ENCODE peak calls at places on chromosomes 4 and X, in five cellular contexts. One of them, this sample, is unnamed.

GRCh38 chrX:123422875-123423274 is 238.8 kb downstream of the GRIA3 start:
- DNase-seq in breast epithelium: no peak
- DNase-seq in heart left ventricle: peak; percentile 15
- DNase-seq in WERI-Rb-1: peak; percentile 18
- DNase-seq in cardiac muscle cell: peak; percentile 32
- DNase-seq in this sample: no peak

GRCh38 chrX:23907106-23907495 is 637 bp downstream of the APOO start:
- DNase-seq in cardiac muscle cell: peak; percentile 54
- DNase-seq in WERI-Rb-1: peak; percentile 16
- DNase-seq in breast epithelium: no peak
- DNase-seq in heart left ventricle: no peak
- DNase-seq in this sample: no peak

GRCh38 chr4:26861434-26862186 is 969 bp downstream of the STIM2 start:
- DNase-seq in WERI-Rb-1: peak; percentile 72
- DNase-seq in breast epithelium: peak; percentile 45
- DNase-seq in heart left ventricle: peak; percentile 79
- DNase-seq in cardiac muscle cell: peak; percentile 83
- DNase-seq in this sample: no peak

GRCh38 chr4:70996014-70996353 is 2.5 kb downstream of the DCK start:
- DNase-seq in WERI-Rb-1: no peak
- DNase-seq in breast epithelium: no peak
- DNase-seq in heart left ventricle: no peak
- DNase-seq in cardiac muscle cell: no peak
- DNase-seq in this sample: no peak

GRCh38 chr4:6106156-6106555 is 87.9 kb upstream of the C4orf50 start:
- DNase-seq in breast epithelium: no peak
- DNase-seq in heart left ventricle: no peak
- DNase-seq in cardiac muscle cell: no peak
- DNase-seq in WERI-Rb-1: no peak
- DNase-seq in this sample: no peak

GRCh38 chr4:128141866-128142265 is 80.8 kb downstream of the LARP1B start:
- DNase-seq in breast epithelium: no peak
- DNase-seq in cardiac muscle cell: no peak
- DNase-seq in WERI-Rb-1: no peak
- DNase-seq in heart left ventricle: no peak
- DNase-seq in this sample: no peak

GRCh38 chr4:152577708-152578421 is 42.0 kb upstream of the FBXW7 start:
- DNase-seq in cardiac muscle cell: no peak
- DNase-seq in breast epithelium: no peak
- DNase-seq in WERI-Rb-1: no peak
- DNase-seq in heart left ventricle: no peak
- DNase-seq in this sample: no peak

GRCh38 chr4:27836505-27836904 is 975.9 kb downstream of the STIM2 start:
- DNase-seq in heart left ventricle: no peak
- DNase-seq in WERI-Rb-1: no peak
- DNase-seq in breast epithelium: no peak
- DNase-seq in cardiac muscle cell: no peak
- DNase-seq in this sample: no peak

GRCh38 chr4:924107-925096 is 7.7 kb downstream of the GAK start:
- DNase-seq in cardiac muscle cell: no peak
- DNase-seq in WERI-Rb-1: peak; percentile 54
- DNase-seq in heart left ventricle: no peak
- DNase-seq in breast epithelium: no peak
- DNase-seq in this sample: peak; percentile 22

GRCh38 chrX:17549005-17549685 is 174.1 kb downstream of the NHS start:
- DNase-seq in WERI-Rb-1: no peak
- DNase-seq in heart left ventricle: no peak
- DNase-seq in cardiac muscle cell: peak; percentile 18
- DNase-seq in breast epithelium: no peak
- DNase-seq in this sample: no peak

GRCh38 chr4:146063143-146063542 is 112.4 kb upstream of the LSM6 start:
- DNase-seq in WERI-Rb-1: no peak
- DNase-seq in cardiac muscle cell: no peak
- DNase-seq in breast epithelium: no peak
- DNase-seq in heart left ventricle: no peak
- DNase-seq in this sample: no peak

GRCh38 chr4:101651778-101652177 is 138.8 kb upstream of the BANK1 start:
- DNase-seq in breast epithelium: no peak
- DNase-seq in cardiac muscle cell: peak; percentile 62
- DNase-seq in heart left ventricle: peak; percentile 67
- DNase-seq in WERI-Rb-1: no peak
- DNase-seq in this sample: no peak

GRCh38 chr4:69860007-69860406 is at the start of gene SULT1E1:
- DNase-seq in WERI-Rb-1: no peak
- DNase-seq in heart left ventricle: no peak
- DNase-seq in breast epithelium: no peak
- DNase-seq in cardiac muscle cell: no peak
- DNase-seq in this sample: no peak

GRCh38 chr4:169105620-169106019 is 95.6 kb upstream of the CBR4 start:
- DNase-seq in WERI-Rb-1: no peak
- DNase-seq in breast epithelium: no peak
- DNase-seq in cardiac muscle cell: no peak
- DNase-seq in heart left ventricle: no peak
- DNase-seq in this sample: no peak

GRCh38 chr4:2306773-2307410 is 45.0 kb upstream of the MXD4 start:
- DNase-seq in WERI-Rb-1: no peak
- DNase-seq in cardiac muscle cell: no peak
- DNase-seq in heart left ventricle: no peak
- DNase-seq in breast epithelium: peak; percentile 7
- DNase-seq in this sample: no peak

GRCh38 chr4:88327669-88328068 is 43.3 kb upstream of the PPM1K start:
- DNase-seq in cardiac muscle cell: no peak
- DNase-seq in heart left ventricle: no peak
- DNase-seq in WERI-Rb-1: no peak
- DNase-seq in breast epithelium: no peak
- DNase-seq in this sample: no peak

GRCh38 chrX:118579417-118579816 is 83.8 kb downstream of the DOCK11 start:
- DNase-seq in breast epithelium: no peak
- DNase-seq in cardiac muscle cell: peak; percentile 17
- DNase-seq in WERI-Rb-1: no peak
- DNase-seq in heart left ventricle: no peak
- DNase-seq in this sample: no peak

GRCh38 chr4:1216869-1217294 is 32.0 kb downstream of the CTBP1 start:
- DNase-seq in cardiac muscle cell: no peak
- DNase-seq in heart left ventricle: no peak
- DNase-seq in breast epithelium: no peak
- DNase-seq in WERI-Rb-1: no peak
- DNase-seq in this sample: no peak

GRCh38 chr4:104524591-104524990 is 29.9 kb upstream of the CXXC4 start:
- DNase-seq in heart left ventricle: no peak
- DNase-seq in breast epithelium: no peak
- DNase-seq in WERI-Rb-1: no peak
- DNase-seq in cardiac muscle cell: no peak
- DNase-seq in this sample: no peak

GRCh38 chr4:973431-974397 is at the start of gene DGKQ:
- DNase-seq in WERI-Rb-1: peak; percentile 70
- DNase-seq in cardiac muscle cell: peak; percentile 90
- DNase-seq in heart left ventricle: peak; percentile 92
- DNase-seq in breast epithelium: peak; percentile 81
- DNase-seq in this sample: peak; percentile 92

GRCh38 chrX:47614618-47615017 is 5.0 kb downstream of the SYN1 start:
- DNase-seq in WERI-Rb-1: no peak
- DNase-seq in breast epithelium: no peak
- DNase-seq in cardiac muscle cell: no peak
- DNase-seq in heart left ventricle: no peak
- DNase-seq in this sample: no peak

GRCh38 chr4:130563185-130563890 is 1467.4 kb downstream of the C4orf33 start:
- DNase-seq in WERI-Rb-1: peak; percentile 79
- DNase-seq in heart left ventricle: peak; percentile 21
- DNase-seq in cardiac muscle cell: peak; percentile 42
- DNase-seq in breast epithelium: peak; percentile 25
- DNase-seq in this sample: no peak

GRCh38 chrX:42093756-42094155 is 170.4 kb upstream of the CASK start:
- DNase-seq in breast epithelium: no peak
- DNase-seq in WERI-Rb-1: no peak
- DNase-seq in cardiac muscle cell: no peak
- DNase-seq in heart left ventricle: no peak
- DNase-seq in this sample: no peak

GRCh38 chr4:138992676-138993075 is 22.9 kb upstream of the NOCT start:
- DNase-seq in breast epithelium: no peak
- DNase-seq in heart left ventricle: no peak
- DNase-seq in cardiac muscle cell: no peak
- DNase-seq in WERI-Rb-1: no peak
- DNase-seq in this sample: no peak

GRCh38 chr4:169048867-169049266 is 38.8 kb upstream of the CBR4 start:
- DNase-seq in breast epithelium: no peak
- DNase-seq in heart left ventricle: no peak
- DNase-seq in WERI-Rb-1: no peak
- DNase-seq in cardiac muscle cell: no peak
- DNase-seq in this sample: no peak

GRCh38 chrX:97189668-97190067 is 306.0 kb downstream of the RPA4 start:
- DNase-seq in WERI-Rb-1: no peak
- DNase-seq in breast epithelium: no peak
- DNase-seq in cardiac muscle cell: no peak
- DNase-seq in heart left ventricle: no peak
- DNase-seq in this sample: no peak

GRCh38 chr4:20259707-20260106 is 8.0 kb downstream of the SLIT2 start:
- DNase-seq in cardiac muscle cell: no peak
- DNase-seq in heart left ventricle: no peak
- DNase-seq in breast epithelium: no peak
- DNase-seq in WERI-Rb-1: no peak
- DNase-seq in this sample: no peak

GRCh38 chr4:3323071-3323481 is 30.3 kb downstream of the RGS12 start:
- DNase-seq in breast epithelium: no peak
- DNase-seq in WERI-Rb-1: no peak
- DNase-seq in cardiac muscle cell: no peak
- DNase-seq in heart left ventricle: peak; percentile 15
- DNase-seq in this sample: no peak

GRCh38 chr4:82194329-82194728 is 179.5 kb downstream of the HNRNPD start:
- DNase-seq in heart left ventricle: no peak
- DNase-seq in WERI-Rb-1: no peak
- DNase-seq in cardiac muscle cell: no peak
- DNase-seq in breast epithelium: no peak
- DNase-seq in this sample: no peak

GRCh38 chrX:145751943-145752342 is 65.7 kb upstream of the SLITRK2 start:
- DNase-seq in heart left ventricle: no peak
- DNase-seq in WERI-Rb-1: no peak
- DNase-seq in cardiac muscle cell: no peak
- DNase-seq in breast epithelium: no peak
- DNase-seq in this sample: no peak

GRCh38 chr4:3879681-3880594 is 113.8 kb downstream of the ADRA2C start:
- DNase-seq in breast epithelium: no peak
- DNase-seq in heart left ventricle: no peak
- DNase-seq in WERI-Rb-1: no peak
- DNase-seq in cardiac muscle cell: peak; percentile 18
- DNase-seq in this sample: no peak

GRCh38 chr4:147740176-147740575 is 8.3 kb downstream of the ARHGAP10 start:
- DNase-seq in cardiac muscle cell: no peak
- DNase-seq in WERI-Rb-1: no peak
- DNase-seq in breast epithelium: no peak
- DNase-seq in heart left ventricle: no peak
- DNase-seq in this sample: no peak

DNA sequence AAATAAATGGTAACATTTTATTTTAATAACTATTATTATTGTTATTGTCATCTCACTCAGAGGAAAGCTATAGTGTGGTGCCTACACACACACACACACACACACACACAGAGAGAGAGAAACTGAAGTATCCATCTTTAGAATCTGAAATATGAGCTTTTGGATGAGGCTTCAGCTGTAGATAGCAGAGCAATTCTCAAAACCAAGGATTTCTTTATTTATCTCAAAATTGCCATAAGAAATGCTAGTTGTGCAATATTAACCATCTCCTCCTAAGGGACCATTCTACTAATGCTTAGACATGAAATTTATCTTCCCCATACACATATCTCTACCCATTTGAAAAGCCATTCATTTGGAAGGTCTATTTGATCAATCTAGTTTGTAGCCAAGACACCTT is 50.1 kb upstream of the SGMS2 start:
- DNase-seq in WERI-Rb-1: no peak
- DNase-seq in heart left ventricle: no peak
- DNase-seq in cardiac muscle cell: no peak
- DNase-seq in breast epithelium: no peak
- DNase-seq in this sample: no peak
- H3K9me3 ChIP-seq in WERI-Rb-1: no peaks in the 10 kb centered on the region
- H3K9me3 ChIP-seq in heart left ventricle: no peaks in the 10 kb centered on the region
- H3K9me3 ChIP-seq in cardiac muscle cell: no peaks in the 10 kb centered on the region
- H3K9me3 ChIP-seq in breast epithelium: no peaks in the 10 kb centered on the region
- H3K9me3 ChIP-seq in this sample: no peaks in the 10 kb centered on the region

DNA sequence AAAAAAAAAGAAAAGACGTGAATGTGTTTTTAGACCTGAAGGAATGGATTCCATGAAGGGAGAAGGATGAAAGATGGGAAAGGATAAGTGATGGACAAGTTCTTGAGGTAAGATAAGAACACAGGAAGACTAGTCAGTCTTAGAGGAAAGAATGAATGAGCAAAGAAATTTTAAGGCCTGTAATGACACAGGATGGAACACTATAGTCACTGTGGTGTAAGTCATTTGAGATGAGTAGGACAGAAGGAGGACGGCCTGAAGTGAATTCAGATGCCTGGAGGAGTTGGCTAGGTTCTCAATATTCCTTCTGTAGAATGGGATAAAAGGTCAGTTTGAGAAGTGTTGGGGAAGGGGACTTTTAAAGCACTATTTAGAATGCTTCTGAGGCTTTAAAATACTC is 3.8 kb downstream of the MSMO1 start:
- DNase-seq in heart left ventricle: no peak
- DNase-seq in cardiac muscle cell: no peak
- DNase-seq in breast epithelium: no peak
- DNase-seq in WERI-Rb-1: no peak
- DNase-seq in this sample: no peak
- H3K4me3 ChIP-seq in heart left ventricle: no peak overlapping the region
- H3K4me3 ChIP-seq in cardiac muscle cell: peak overlapping the region; percentile 62
- H3K4me3 ChIP-seq in breast epithelium: no peak overlapping the region
- H3K4me3 ChIP-seq in WERI-Rb-1: no peak overlapping the region
- H3K4me3 ChIP-seq in this sample: no peak overlapping the region

GRCh38 chr4:19005211-19005610 is 983.7 kb upstream of the LCORL start:
- DNase-seq in WERI-Rb-1: no peak
- DNase-seq in heart left ventricle: no peak
- DNase-seq in breast epithelium: no peak
- DNase-seq in cardiac muscle cell: peak; percentile 40
- DNase-seq in this sample: no peak
- H3K9me3 ChIP-seq in WERI-Rb-1: no peaks in the 10 kb centered on the region
- H3K9me3 ChIP-seq in heart left ventricle: peaks cover 5% of the 10 kb centered on the region
- H3K9me3 ChIP-seq in breast epithelium: no peaks in the 10 kb centered on the region
- H3K9me3 ChIP-seq in cardiac muscle cell: no peaks in the 10 kb centered on the region
- H3K9me3 ChIP-seq in this sample: no peaks in the 10 kb centered on the region

GRCh38 chrX:136781180-136781797 is 557 bp upstream of the ARHGEF6 start:
- DNase-seq in cardiac muscle cell: no peak
- DNase-seq in WERI-Rb-1: no peak
- DNase-seq in breast epithelium: no peak
- DNase-seq in heart left ventricle: no peak
- DNase-seq in this sample: no peak

GRCh38 chrX:136779346-136779781 is 1.4 kb downstream of the ARHGEF6 start:
- DNase-seq in WERI-Rb-1: no peak
- DNase-seq in cardiac muscle cell: no peak
- DNase-seq in breast epithelium: no peak
- DNase-seq in heart left ventricle: no peak
- DNase-seq in this sample: no peak

GRCh38 chrX:136780738-136781137 is at the start of gene ARHGEF6:
- DNase-seq in breast epithelium: no peak
- DNase-seq in WERI-Rb-1: no peak
- DNase-seq in heart left ventricle: no peak
- DNase-seq in cardiac muscle cell: no peak
- DNase-seq in this sample: no peak

GRCh38 chrX:136778914-136779313 is 1.8 kb downstream of the ARHGEF6 start:
- DNase-seq in breast epithelium: no peak
- DNase-seq in WERI-Rb-1: no peak
- DNase-seq in cardiac muscle cell: no peak
- DNase-seq in heart left ventricle: no peak
- DNase-seq in this sample: no peak

GRCh38 chrX:136780241-136780640 is 491 bp downstream of the ARHGEF6 start:
- DNase-seq in heart left ventricle: no peak
- DNase-seq in breast epithelium: no peak
- DNase-seq in WERI-Rb-1: no peak
- DNase-seq in cardiac muscle cell: no peak
- DNase-seq in this sample: no peak
- H3K4me3 ChIP-seq in heart left ventricle: no peak overlapping the region
- H3K4me3 ChIP-seq in breast epithelium: peak overlapping the region; percentile 20
- H3K4me3 ChIP-seq in WERI-Rb-1: no peak overlapping the region
- H3K4me3 ChIP-seq in cardiac muscle cell: no peak overlapping the region
- H3K4me3 ChIP-seq in this sample: peak overlapping the region; percentile 50

This sample was measured in ascending aorta.